ENCODE peak calls at places on chromosomes 16 and 17, in six cellular contexts. J, G, Q, Y, T and K are unnamed samples.

GRCh38 chr16:88030498-88030897 is 79.3 kb downstream of the BANP start:
- DNase-seq in G (no peak), T (no peak), Q (no peak), Y (no peak), J (no peak), K (no peak)

GRCh38 chr16:5188318-5189025 is 90.9 kb upstream of the EEF2KMT start:
- DNase-seq in J (no peak), T (no peak), Y (no peak), Q (no peak), G (no peak), K (no peak)

GRCh38 chr17:19762515-19762961 is 14.4 kb upstream of the ALDH3A1 start:
- DNase-seq in G (no peak), Q (peak), T (peak), Y (no peak), J (peak), K (peak)

GRCh38 chr17:81650951-81651350 is 5.4 kb downstream of the PDE6G start:
- DNase-seq in J (no peak), Q (no peak), T (no peak), Y (no peak), G (no peak), K (no peak)

GRCh38 chr16:51839697-51840462 is 688.8 kb upstream of the SALL1 start:
- DNase-seq in Q (no peak), G (no peak), J (no peak), T (peak), Y (no peak), K (no peak)

GRCh38 chr17:75404739-75405364 is 626 bp downstream of the GRB2 start:
- DNase-seq in Q (peak), G (peak), T (no peak), Y (no peak), J (peak), K (peak)

GRCh38 chr17:59621771-59622170 is 2.1 kb downstream of the CLTC start:
- DNase-seq in J (no peak), Y (no peak), Q (no peak), T (no peak), G (no peak), K (no peak)

GRCh38 chr16:3138823-3139426 is 4.1 kb downstream of the ZNF213 start:
- DNase-seq in J (no peak), T (no peak), Y (no peak), G (no peak), Q (no peak), K (no peak)

GRCh38 chr17:7508150-7508549 is 24.0 kb downstream of the POLR2A start:
- DNase-seq in Q (no peak), J (no peak), T (no peak), G (no peak), Y (no peak), K (no peak)

GRCh38 chr17:77692571-77693161 is 265.8 kb upstream of the TNRC6C start:
- DNase-seq in Y (no peak), J (no peak), G (no peak), T (no peak), Q (no peak), K (peak)

GRCh38 chr17:78236362-78237127 is 5.1 kb downstream of the TMEM235 start:
- DNase-seq in G (no peak), T (no peak), Q (no peak), Y (no peak), J (no peak), K (no peak)

GRCh38 chr17:82402865-82403264 is 15.3 kb upstream of the HEXD start:
- DNase-seq in Y (peak), J (no peak), G (no peak), Q (no peak), T (no peak), K (no peak)

GRCh38 chr17:51869387-51869786 is 289.1 kb downstream of the CA10 start:
- DNase-seq in Q (no peak), J (no peak), G (no peak), T (peak), Y (no peak), K (peak)

GRCh38 chr16:66274335-66275110 is 92.0 kb upstream of the CDH5 start:
- DNase-seq in J (peak), Y (no peak), T (peak), G (no peak), Q (peak), K (peak)

GRCh38 chr17:70810609-70811008 is 641.3 kb downstream of the KCNJ2 start:
- DNase-seq in J (no peak), T (no peak), Y (no peak), G (no peak), Q (no peak), K (no peak)

GRCh38 chr16:85908889-85909584 is 10.1 kb downstream of the IRF8 start:
- DNase-seq in Y (no peak), T (no peak), J (no peak), G (no peak), Q (no peak), K (no peak)
- TF ChIP-seq MYC in Y (no peak), T (no peak), J (no peak), G (no peak), Q (no peak), K (no peak)

GRCh38 chr17:37744961-37745800 is at the start of gene HNF1B:
- DNase-seq in Y (no peak), J (peak), Q (no peak), G (no peak), T (peak), K (no peak)
- TF ChIP-seq POLR2A in Y (peak), J (peak), Q (no peak), G (no peak), T (peak), K (no peak)

GRCh38 chr17:8885968-8886674 is 18.6 kb upstream of the PIK3R6 start:
- DNase-seq in Q (no peak), G (peak), T (no peak), Y (no peak), J (no peak), K (no peak)
- TF ChIP-seq MYC in Q (no peak), G (no peak), T (no peak), Y (no peak), J (no peak), K (no peak)

GRCh38 chr17:42894283-42895184 is 6.1 kb upstream of the G6PC1 start:
- DNase-seq in Q (peak), G (no peak), Y (no peak), J (no peak), T (peak), K (no peak)

GRCh38 chr17:42900460-42901331 is at the start of gene G6PC1:
- DNase-seq in Y (no peak), J (no peak), G (no peak), Q (no peak), T (peak), K (no peak)

GRCh38 chr17:42895185-42895555 is 5.4 kb upstream of the G6PC1 start:
- DNase-seq in Y (no peak), J (peak), Q (peak), G (no peak), T (no peak), K (no peak)

GRCh38 chr17:42901535-42902229 is 1.1 kb downstream of the G6PC1 start:
- DNase-seq in Q (no peak), G (no peak), T (no peak), J (no peak), Y (no peak), K (no peak)

GRCh38 chr17:42898147-42898807 is 2.3 kb upstream of the G6PC1 start:
- DNase-seq in G (no peak), J (no peak), Q (no peak), T (no peak), Y (no peak), K (no peak)
- TF ChIP-seq POLR2A in G (no peak), J (no peak), Q (no peak), T (no peak), Y (no peak), K (no peak)

GRCh38 chr17:71919181-71919580 is 201.6 kb upstream of the SOX9 start:
- DNase-seq in T (no peak), Y (no peak), Q (no peak), G (no peak), J (no peak), K (no peak)
- TF ChIP-seq MYC in T (no peak), Y (no peak), Q (no peak), G (no peak), J (no peak), K (no peak)